ENCODE peak calls at places on chromosome 12, in ten cellular contexts. One of them, this sample, is unnamed.
A peak's percentile ranks its signal among the peaks of the same experiment; 100 is the strongest.

GRCh38 chr12:4434721-4435425 is 10.7 kb downstream of the FGF6 start:
- DNase-seq in uterus: no peak
- DNase-seq in astrocyte of the spinal cord: no peak
- DNase-seq in lower lobe of right lung: no peak
- DNase-seq in fibroblast of lung: no peak
- DNase-seq in IMR-90: no peak
- DNase-seq in Calu3: no peak
- DNase-seq in choroid plexus epithelial cell: no peak
- DNase-seq in foreskin keratinocyte: no peak
- DNase-seq in neural progenitor cell: no peak
- DNase-seq in this sample: no peak

GRCh38 chr12:130876758-130877157 is 4.9 kb downstream of the RAN start:
- DNase-seq in foreskin keratinocyte: no peak
- DNase-seq in fibroblast of lung: no peak
- DNase-seq in Calu3: no peak
- DNase-seq in neural progenitor cell: no peak
- DNase-seq in choroid plexus epithelial cell: no peak
- DNase-seq in uterus: no peak
- DNase-seq in lower lobe of right lung: no peak
- DNase-seq in IMR-90: no peak
- DNase-seq in astrocyte of the spinal cord: no peak
- DNase-seq in this sample: no peak

GRCh38 chr12:29713729-29714128 is 70.0 kb downstream of the TMTC1 start:
- DNase-seq in foreskin keratinocyte: peak; percentile 19
- DNase-seq in uterus: no peak
- DNase-seq in Calu3: no peak
- DNase-seq in IMR-90: no peak
- DNase-seq in astrocyte of the spinal cord: no peak
- DNase-seq in neural progenitor cell: no peak
- DNase-seq in choroid plexus epithelial cell: no peak
- DNase-seq in lower lobe of right lung: no peak
- DNase-seq in fibroblast of lung: no peak
- DNase-seq in this sample: no peak

GRCh38 chr12:123660328-123660727 is 10.6 kb upstream of the TCTN2 start:
- DNase-seq in astrocyte of the spinal cord: peak; percentile 49
- DNase-seq in fibroblast of lung: peak; percentile 89
- DNase-seq in foreskin keratinocyte: peak; percentile 76
- DNase-seq in IMR-90: peak; percentile 85
- DNase-seq in lower lobe of right lung: no peak
- DNase-seq in neural progenitor cell: no peak
- DNase-seq in Calu3: no peak
- DNase-seq in choroid plexus epithelial cell: peak; percentile 91
- DNase-seq in uterus: no peak
- DNase-seq in this sample: peak; percentile 62

GRCh38 chr12:81229718-81230117 is 151.8 kb downstream of the ACSS3 start:
- DNase-seq in uterus: no peak
- DNase-seq in neural progenitor cell: no peak
- DNase-seq in choroid plexus epithelial cell: no peak
- DNase-seq in lower lobe of right lung: no peak
- DNase-seq in astrocyte of the spinal cord: no peak
- DNase-seq in fibroblast of lung: no peak
- DNase-seq in IMR-90: no peak
- DNase-seq in Calu3: no peak
- DNase-seq in foreskin keratinocyte: no peak
- DNase-seq in this sample: no peak

GRCh38 chr12:8078400-8078799 is 3.7 kb upstream of the NECAP1 start:
- DNase-seq in fibroblast of lung: peak; percentile 87
- DNase-seq in choroid plexus epithelial cell: peak; percentile 94
- DNase-seq in neural progenitor cell: peak; percentile 62
- DNase-seq in Calu3: peak; percentile 58
- DNase-seq in foreskin keratinocyte: no peak
- DNase-seq in uterus: no peak
- DNase-seq in astrocyte of the spinal cord: peak; percentile 86
- DNase-seq in IMR-90: peak; percentile 87
- DNase-seq in lower lobe of right lung: no peak
- DNase-seq in this sample: peak; percentile 49

GRCh38 chr12:96383991-96384390 is 16.2 kb downstream of the CDK17 start:
- DNase-seq in neural progenitor cell: no peak
- DNase-seq in astrocyte of the spinal cord: peak; percentile 71
- DNase-seq in Calu3: no peak
- DNase-seq in lower lobe of right lung: no peak
- DNase-seq in choroid plexus epithelial cell: peak; percentile 50
- DNase-seq in foreskin keratinocyte: peak; percentile 24
- DNase-seq in fibroblast of lung: no peak
- DNase-seq in IMR-90: no peak
- DNase-seq in uterus: no peak
- DNase-seq in this sample: no peak

GRCh38 chr12:58189030-58189429 is 247.7 kb downstream of the ATP23 start:
- DNase-seq in astrocyte of the spinal cord: no peak
- DNase-seq in Calu3: no peak
- DNase-seq in neural progenitor cell: no peak
- DNase-seq in foreskin keratinocyte: peak; percentile 42
- DNase-seq in uterus: no peak
- DNase-seq in choroid plexus epithelial cell: no peak
- DNase-seq in lower lobe of right lung: no peak
- DNase-seq in fibroblast of lung: no peak
- DNase-seq in IMR-90: no peak
- DNase-seq in this sample: no peak

GRCh38 chr12:124725099-124725498 is 138.6 kb downstream of the SCARB1 start:
- DNase-seq in uterus: no peak
- DNase-seq in choroid plexus epithelial cell: no peak
- DNase-seq in Calu3: no peak
- DNase-seq in lower lobe of right lung: no peak
- DNase-seq in astrocyte of the spinal cord: no peak
- DNase-seq in neural progenitor cell: no peak
- DNase-seq in fibroblast of lung: no peak
- DNase-seq in foreskin keratinocyte: no peak
- DNase-seq in IMR-90: no peak
- DNase-seq in this sample: no peak

GRCh38 chr12:124727244-124727673 is 136.4 kb downstream of the SCARB1 start:
- DNase-seq in neural progenitor cell: no peak
- DNase-seq in astrocyte of the spinal cord: no peak
- DNase-seq in IMR-90: no peak
- DNase-seq in foreskin keratinocyte: no peak
- DNase-seq in uterus: peak; percentile 73
- DNase-seq in Calu3: peak; percentile 98
- DNase-seq in fibroblast of lung: peak; percentile 48
- DNase-seq in choroid plexus epithelial cell: no peak
- DNase-seq in lower lobe of right lung: peak; percentile 87
- DNase-seq in this sample: no peak

GRCh38 chr12:124730455-124730932 is 133.2 kb downstream of the SCARB1 start:
- DNase-seq in astrocyte of the spinal cord: peak; percentile 58
- DNase-seq in IMR-90: peak; percentile 73
- DNase-seq in foreskin keratinocyte: no peak
- DNase-seq in choroid plexus epithelial cell: peak; percentile 94
- DNase-seq in Calu3: peak; percentile 68
- DNase-seq in uterus: peak; percentile 64
- DNase-seq in neural progenitor cell: no peak
- DNase-seq in fibroblast of lung: peak; percentile 94
- DNase-seq in lower lobe of right lung: no peak
- DNase-seq in this sample: no peak

GRCh38 chr12:124725612-124726237 is 137.9 kb downstream of the SCARB1 start:
- DNase-seq in neural progenitor cell: no peak
- DNase-seq in choroid plexus epithelial cell: no peak
- DNase-seq in IMR-90: no peak
- DNase-seq in foreskin keratinocyte: no peak
- DNase-seq in fibroblast of lung: no peak
- DNase-seq in uterus: no peak
- DNase-seq in lower lobe of right lung: no peak
- DNase-seq in Calu3: no peak
- DNase-seq in astrocyte of the spinal cord: no peak
- DNase-seq in this sample: no peak

DNA sequence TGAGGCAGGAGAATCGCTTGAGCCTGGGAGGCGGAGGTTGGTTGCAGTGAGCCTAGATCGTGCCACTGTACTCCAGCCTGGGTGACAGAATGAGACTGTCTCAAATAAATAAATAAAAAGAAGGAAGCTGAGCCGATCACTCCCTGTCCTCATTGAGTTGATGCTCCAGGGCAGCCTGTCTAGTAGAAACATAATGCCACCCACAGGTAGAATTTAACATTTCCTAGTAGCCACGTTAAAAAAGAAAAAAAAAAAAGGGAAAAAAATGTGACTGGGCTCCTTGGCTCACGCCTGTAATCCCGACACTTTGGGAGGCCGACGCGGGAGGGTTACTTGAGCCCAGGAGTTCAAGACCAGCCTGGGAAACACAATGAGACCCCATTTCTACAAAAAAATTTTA is 135.7 kb downstream of the SCARB1 start:
- DNase-seq in choroid plexus epithelial cell: no peak
- DNase-seq in Calu3: no peak
- DNase-seq in neural progenitor cell: no peak
- DNase-seq in uterus: no peak
- DNase-seq in fibroblast of lung: no peak
- DNase-seq in lower lobe of right lung: no peak
- DNase-seq in foreskin keratinocyte: no peak
- DNase-seq in IMR-90: no peak
- DNase-seq in astrocyte of the spinal cord: no peak
- DNase-seq in this sample: no peak
- TF ChIP-seq CTCF in choroid plexus epithelial cell: peak; percentile 5
- TF ChIP-seq CTCF in Calu3: peak; percentile 26
- TF ChIP-seq CTCF in neural progenitor cell: no peak
- TF ChIP-seq CTCF in uterus: no peak
- TF ChIP-seq CTCF in fibroblast of lung: no peak
- TF ChIP-seq CTCF in lower lobe of right lung: no peak
- TF ChIP-seq CTCF in foreskin keratinocyte: peak; percentile 57
- TF ChIP-seq CTCF in IMR-90: no peak
- TF ChIP-seq CTCF in astrocyte of the spinal cord: no peak
- TF ChIP-seq CTCF in this sample: no peak

GRCh38 chr12:47067778-47068431 is 11.5 kb upstream of the PCED1B start:
- DNase-seq in fibroblast of lung: no peak
- DNase-seq in foreskin keratinocyte: no peak
- DNase-seq in Calu3: no peak
- DNase-seq in uterus: no peak
- DNase-seq in IMR-90: no peak
- DNase-seq in astrocyte of the spinal cord: no peak
- DNase-seq in neural progenitor cell: peak; percentile 24
- DNase-seq in lower lobe of right lung: no peak
- DNase-seq in choroid plexus epithelial cell: peak; percentile 42
- DNase-seq in this sample: no peak

GRCh38 chr12:47074757-47075156 is 4.7 kb upstream of the PCED1B start:
- DNase-seq in choroid plexus epithelial cell: no peak
- DNase-seq in uterus: no peak
- DNase-seq in lower lobe of right lung: no peak
- DNase-seq in fibroblast of lung: no peak
- DNase-seq in foreskin keratinocyte: no peak
- DNase-seq in neural progenitor cell: no peak
- DNase-seq in IMR-90: no peak
- DNase-seq in Calu3: no peak
- DNase-seq in astrocyte of the spinal cord: no peak
- DNase-seq in this sample: no peak

GRCh38 chr12:47068539-47068938 is 10.9 kb upstream of the PCED1B start:
- DNase-seq in choroid plexus epithelial cell: peak; percentile 96
- DNase-seq in Calu3: no peak
- DNase-seq in IMR-90: no peak
- DNase-seq in foreskin keratinocyte: no peak
- DNase-seq in fibroblast of lung: no peak
- DNase-seq in neural progenitor cell: peak; percentile 39
- DNase-seq in lower lobe of right lung: no peak
- DNase-seq in uterus: no peak
- DNase-seq in astrocyte of the spinal cord: peak; percentile 94
- DNase-seq in this sample: no peak

GRCh38 chr12:47073951-47074350 is 5.5 kb upstream of the PCED1B start:
- DNase-seq in Calu3: no peak
- DNase-seq in fibroblast of lung: no peak
- DNase-seq in neural progenitor cell: no peak
- DNase-seq in foreskin keratinocyte: no peak
- DNase-seq in choroid plexus epithelial cell: no peak
- DNase-seq in uterus: no peak
- DNase-seq in lower lobe of right lung: no peak
- DNase-seq in IMR-90: no peak
- DNase-seq in astrocyte of the spinal cord: no peak
- DNase-seq in this sample: no peak

DNA sequence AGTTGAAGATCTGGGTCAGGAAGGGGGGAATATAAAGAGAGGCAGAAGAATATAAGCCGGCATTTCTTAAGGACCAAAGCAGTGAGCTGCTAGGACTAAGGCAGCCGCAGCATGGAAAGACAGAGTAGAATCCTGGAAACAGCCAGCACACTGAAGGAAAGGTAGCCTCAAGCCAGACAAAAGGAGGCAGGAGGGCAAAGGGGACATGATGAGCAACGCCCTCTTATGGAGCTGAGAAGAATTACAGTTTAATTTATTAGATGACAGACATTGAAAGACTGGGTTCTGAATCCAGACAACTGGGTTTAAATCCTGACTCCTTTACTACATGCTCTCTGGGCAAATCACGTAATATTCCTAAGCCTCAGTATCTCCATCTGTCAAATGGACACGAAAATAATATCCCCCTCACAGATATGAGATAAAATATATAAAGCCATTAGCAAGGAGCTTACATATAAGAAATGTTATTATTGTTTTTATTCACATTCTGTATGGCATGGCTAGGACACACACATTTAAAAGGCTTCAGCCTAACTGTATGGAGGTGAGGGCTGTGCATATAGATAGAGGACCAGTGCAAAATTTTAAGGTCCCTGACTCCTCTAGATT is 8.1 kb upstream of the PCED1B start:
- DNase-seq in choroid plexus epithelial cell: no peak
- DNase-seq in astrocyte of the spinal cord: no peak
- DNase-seq in uterus: no peak
- DNase-seq in neural progenitor cell: peak; percentile 76
- DNase-seq in lower lobe of right lung: no peak
- DNase-seq in foreskin keratinocyte: no peak
- DNase-seq in fibroblast of lung: no peak
- DNase-seq in Calu3: no peak
- DNase-seq in IMR-90: no peak
- DNase-seq in this sample: no peak
- TF ChIP-seq CTCF in choroid plexus epithelial cell: peak; percentile 64
- TF ChIP-seq CTCF in astrocyte of the spinal cord: peak; percentile 54
- TF ChIP-seq CTCF in uterus: no peak
- TF ChIP-seq CTCF in neural progenitor cell: peak; percentile 68
- TF ChIP-seq CTCF in lower lobe of right lung: peak; percentile 37
- TF ChIP-seq CTCF in foreskin keratinocyte: peak; percentile 61
- TF ChIP-seq CTCF in fibroblast of lung: peak; percentile 30
- TF ChIP-seq CTCF in Calu3: peak; percentile 43
- TF ChIP-seq CTCF in IMR-90: peak; percentile 36
- TF ChIP-seq CTCF in this sample: peak; percentile 25

GRCh38 chr12:27970391-27970980 is 2.0 kb downstream of the PTHLH start:
- DNase-seq in foreskin keratinocyte: peak; percentile 43
- DNase-seq in astrocyte of the spinal cord: peak; percentile 43
- DNase-seq in IMR-90: peak; percentile 29
- DNase-seq in lower lobe of right lung: no peak
- DNase-seq in choroid plexus epithelial cell: peak; percentile 56
- DNase-seq in neural progenitor cell: peak; percentile 74
- DNase-seq in Calu3: no peak
- DNase-seq in uterus: peak; percentile 18
- DNase-seq in fibroblast of lung: peak; percentile 35
- DNase-seq in this sample: no peak

GRCh38 chr12:27970981-27971489 is 1.5 kb downstream of the PTHLH start:
- DNase-seq in fibroblast of lung: peak; percentile 23
- DNase-seq in choroid plexus epithelial cell: peak; percentile 18
- DNase-seq in uterus: no peak
- DNase-seq in foreskin keratinocyte: peak; percentile 58
- DNase-seq in neural progenitor cell: peak; percentile 61
- DNase-seq in lower lobe of right lung: no peak
- DNase-seq in astrocyte of the spinal cord: peak; percentile 19
- DNase-seq in Calu3: no peak
- DNase-seq in IMR-90: no peak
- DNase-seq in this sample: no peak

GRCh38 chr12:27971606-27972005 is 927 bp downstream of the PTHLH start:
- DNase-seq in choroid plexus epithelial cell: peak; percentile 19
- DNase-seq in foreskin keratinocyte: no peak
- DNase-seq in fibroblast of lung: no peak
- DNase-seq in lower lobe of right lung: no peak
- DNase-seq in IMR-90: peak; percentile 30
- DNase-seq in uterus: no peak
- DNase-seq in Calu3: no peak
- DNase-seq in astrocyte of the spinal cord: no peak
- DNase-seq in neural progenitor cell: no peak
- DNase-seq in this sample: no peak

GRCh38 chr12:27969011-27969900 is 3.3 kb downstream of the PTHLH start:
- DNase-seq in IMR-90: peak; percentile 29
- DNase-seq in lower lobe of right lung: no peak
- DNase-seq in neural progenitor cell: peak; percentile 54
- DNase-seq in choroid plexus epithelial cell: peak; percentile 51
- DNase-seq in foreskin keratinocyte: peak; percentile 36
- DNase-seq in Calu3: peak; percentile 20
- DNase-seq in fibroblast of lung: peak; percentile 38
- DNase-seq in uterus: peak; percentile 18
- DNase-seq in astrocyte of the spinal cord: peak; percentile 28
- DNase-seq in this sample: no peak

DNA sequence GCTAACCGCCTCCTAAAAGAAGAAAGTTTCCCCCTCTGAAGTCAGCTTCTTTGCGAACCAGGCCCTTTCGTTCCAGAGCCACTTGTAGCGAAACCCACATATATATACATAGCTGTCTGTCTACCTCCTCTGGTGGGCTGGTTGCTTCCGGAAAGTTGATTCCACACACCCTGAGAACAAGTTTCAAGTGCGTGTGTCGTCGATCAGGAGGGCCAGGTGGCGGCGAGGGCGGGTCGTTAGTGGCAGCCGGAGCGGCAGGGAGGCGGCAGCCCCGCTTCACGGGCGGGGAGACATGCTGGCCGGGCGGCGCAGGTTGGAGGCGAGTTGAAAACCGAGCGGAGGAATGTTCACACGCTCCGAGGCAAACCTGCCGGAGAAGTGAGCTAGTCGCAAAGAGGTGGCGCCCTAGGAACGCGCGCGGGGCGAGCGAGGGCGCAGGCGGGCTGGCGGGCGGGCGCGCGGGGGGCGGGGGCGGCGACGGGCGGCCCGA is 2.6 kb downstream of the PTHLH start:
- DNase-seq in uterus: peak; percentile 39
- DNase-seq in neural progenitor cell: peak; percentile 90
- DNase-seq in fibroblast of lung: no peak
- DNase-seq in choroid plexus epithelial cell: peak; percentile 55
- DNase-seq in astrocyte of the spinal cord: peak; percentile 57
- DNase-seq in Calu3: peak; percentile 78
- DNase-seq in foreskin keratinocyte: peak; percentile 77
- DNase-seq in lower lobe of right lung: peak; percentile 56
- DNase-seq in IMR-90: peak; percentile 53
- DNase-seq in this sample: no peak
- TF ChIP-seq CTCF in uterus: peak; percentile 10
- TF ChIP-seq CTCF in neural progenitor cell: no peak
- TF ChIP-seq CTCF in fibroblast of lung: no peak
- TF ChIP-seq CTCF in choroid plexus epithelial cell: no peak
- TF ChIP-seq CTCF in astrocyte of the spinal cord: no peak
- TF ChIP-seq CTCF in Calu3: no peak
- TF ChIP-seq CTCF in foreskin keratinocyte: peak; percentile 76
- TF ChIP-seq CTCF in lower lobe of right lung: no peak
- TF ChIP-seq CTCF in IMR-90: peak; percentile 34
- TF ChIP-seq CTCF in this sample: peak; percentile 15

DNA sequence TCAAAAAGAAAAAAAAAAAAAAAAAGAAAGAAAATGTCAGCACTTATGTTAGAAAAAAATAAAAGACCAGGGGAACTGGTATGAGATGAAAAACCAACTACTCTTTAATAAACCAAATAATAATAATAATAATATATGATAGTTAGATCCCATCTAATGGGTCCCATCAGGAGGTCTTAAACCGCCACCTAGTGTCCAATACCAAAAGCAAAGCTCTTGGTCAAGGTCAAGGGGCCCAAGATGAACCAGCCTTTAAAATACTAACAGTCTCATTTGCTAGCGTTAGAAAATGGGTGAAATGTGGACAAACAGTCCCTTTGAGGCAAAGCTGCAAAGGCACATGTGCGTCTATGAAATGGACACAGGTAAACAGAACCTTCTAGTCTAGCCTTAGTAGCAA is 12.3 kb downstream of the BRAP start:
- DNase-seq in choroid plexus epithelial cell: peak; percentile 71
- DNase-seq in foreskin keratinocyte: no peak
- DNase-seq in lower lobe of right lung: no peak
- DNase-seq in astrocyte of the spinal cord: peak; percentile 22
- DNase-seq in fibroblast of lung: peak; percentile 65
- DNase-seq in neural progenitor cell: no peak
- DNase-seq in Calu3: peak; percentile 23
- DNase-seq in IMR-90: peak; percentile 31
- DNase-seq in uterus: no peak
- DNase-seq in this sample: peak; percentile 8
- TF ChIP-seq CTCF in choroid plexus epithelial cell: peak; percentile 77
- TF ChIP-seq CTCF in foreskin keratinocyte: peak; percentile 58
- TF ChIP-seq CTCF in lower lobe of right lung: no peak
- TF ChIP-seq CTCF in astrocyte of the spinal cord: peak; percentile 64
- TF ChIP-seq CTCF in fibroblast of lung: peak; percentile 56
- TF ChIP-seq CTCF in neural progenitor cell: no peak
- TF ChIP-seq CTCF in Calu3: no peak
- TF ChIP-seq CTCF in IMR-90: peak; percentile 56
- TF ChIP-seq CTCF in uterus: peak; percentile 31
- TF ChIP-seq CTCF in this sample: peak; percentile 62